ENCODE peak calls at places on chromosomes 1 and 21, in six cellular contexts. One of them, this sample, is unnamed.

GRCh38 chr21:45287438-45288391 is at the start of gene POFUT2:
- DNase-seq in activated CD8-positive, alpha-beta T cell treated with anti-CD3 and anti-CD28 coated beads for 36 hours: peak
- DNase-seq in NCI-H1092: peak
- DNase-seq in stimulated activated CD4-positive, alpha-beta T cell treated with anti-CD3 and anti-CD28 coated beads, Interleukin-4, amount 100 ng/mL, for 4 hours: peak
- DNase-seq in Right ventricle myocardium superior: peak
- DNase-seq in AG04450: peak
- DNase-seq in this sample: peak

GRCh38 chr1:91608876-91609275 is 108.2 kb downstream of the CDC7 start:
- DNase-seq in activated CD8-positive, alpha-beta T cell treated with anti-CD3 and anti-CD28 coated beads for 36 hours: no peak
- DNase-seq in NCI-H1092: no peak
- DNase-seq in stimulated activated CD4-positive, alpha-beta T cell treated with anti-CD3 and anti-CD28 coated beads, Interleukin-4, amount 100 ng/mL, for 4 hours: no peak
- DNase-seq in Right ventricle myocardium superior: no peak
- DNase-seq in AG04450: peak
- DNase-seq in this sample: no peak

GRCh38 chr21:17293194-17293593 is 219.6 kb upstream of the CXADR start:
- DNase-seq in activated CD8-positive, alpha-beta T cell treated with anti-CD3 and anti-CD28 coated beads for 36 hours: no peak
- DNase-seq in NCI-H1092: no peak
- DNase-seq in stimulated activated CD4-positive, alpha-beta T cell treated with anti-CD3 and anti-CD28 coated beads, Interleukin-4, amount 100 ng/mL, for 4 hours: no peak
- DNase-seq in Right ventricle myocardium superior: no peak
- DNase-seq in AG04450: no peak
- DNase-seq in this sample: no peak

GRCh38 chr1:234542211-234542850 is 63.4 kb upstream of the TARBP1 start:
- DNase-seq in activated CD8-positive, alpha-beta T cell treated with anti-CD3 and anti-CD28 coated beads for 36 hours: no peak
- DNase-seq in NCI-H1092: no peak
- DNase-seq in stimulated activated CD4-positive, alpha-beta T cell treated with anti-CD3 and anti-CD28 coated beads, Interleukin-4, amount 100 ng/mL, for 4 hours: no peak
- DNase-seq in Right ventricle myocardium superior: no peak
- DNase-seq in AG04450: no peak
- DNase-seq in this sample: no peak

GRCh38 chr1:106787511-106787910 is 269.0 kb upstream of the PRMT6 start:
- DNase-seq in activated CD8-positive, alpha-beta T cell treated with anti-CD3 and anti-CD28 coated beads for 36 hours: no peak
- DNase-seq in NCI-H1092: no peak
- DNase-seq in stimulated activated CD4-positive, alpha-beta T cell treated with anti-CD3 and anti-CD28 coated beads, Interleukin-4, amount 100 ng/mL, for 4 hours: no peak
- DNase-seq in Right ventricle myocardium superior: no peak
- DNase-seq in AG04450: no peak
- DNase-seq in this sample: no peak

GRCh38 chr1:11054181-11054580 is 5.6 kb downstream of the SRM start:
- DNase-seq in activated CD8-positive, alpha-beta T cell treated with anti-CD3 and anti-CD28 coated beads for 36 hours: no peak
- DNase-seq in NCI-H1092: no peak
- DNase-seq in stimulated activated CD4-positive, alpha-beta T cell treated with anti-CD3 and anti-CD28 coated beads, Interleukin-4, amount 100 ng/mL, for 4 hours: no peak
- DNase-seq in Right ventricle myocardium superior: no peak
- DNase-seq in AG04450: no peak
- DNase-seq in this sample: no peak

GRCh38 chr1:110356379-110356778 is 17.2 kb downstream of the RBM15 start:
- DNase-seq in activated CD8-positive, alpha-beta T cell treated with anti-CD3 and anti-CD28 coated beads for 36 hours: no peak
- DNase-seq in NCI-H1092: no peak
- DNase-seq in stimulated activated CD4-positive, alpha-beta T cell treated with anti-CD3 and anti-CD28 coated beads, Interleukin-4, amount 100 ng/mL, for 4 hours: no peak
- DNase-seq in Right ventricle myocardium superior: no peak
- DNase-seq in AG04450: no peak
- DNase-seq in this sample: no peak

GRCh38 chr1:201025571-201026002 is 2.1 kb upstream of the KIF21B start:
- DNase-seq in activated CD8-positive, alpha-beta T cell treated with anti-CD3 and anti-CD28 coated beads for 36 hours: peak
- DNase-seq in NCI-H1092: no peak
- DNase-seq in stimulated activated CD4-positive, alpha-beta T cell treated with anti-CD3 and anti-CD28 coated beads, Interleukin-4, amount 100 ng/mL, for 4 hours: no peak
- DNase-seq in Right ventricle myocardium superior: no peak
- DNase-seq in AG04450: no peak
- DNase-seq in this sample: peak

GRCh38 chr1:9539829-9540550 is 725 bp downstream of the SLC25A33 start:
- DNase-seq in activated CD8-positive, alpha-beta T cell treated with anti-CD3 and anti-CD28 coated beads for 36 hours: peak
- DNase-seq in NCI-H1092: peak
- DNase-seq in stimulated activated CD4-positive, alpha-beta T cell treated with anti-CD3 and anti-CD28 coated beads, Interleukin-4, amount 100 ng/mL, for 4 hours: peak
- DNase-seq in Right ventricle myocardium superior: peak
- DNase-seq in AG04450: no peak
- DNase-seq in this sample: peak

GRCh38 chr1:185439727-185440415 is 122.8 kb upstream of the IVNS1ABP start:
- DNase-seq in activated CD8-positive, alpha-beta T cell treated with anti-CD3 and anti-CD28 coated beads for 36 hours: peak
- DNase-seq in NCI-H1092: no peak
- DNase-seq in stimulated activated CD4-positive, alpha-beta T cell treated with anti-CD3 and anti-CD28 coated beads, Interleukin-4, amount 100 ng/mL, for 4 hours: peak
- DNase-seq in Right ventricle myocardium superior: no peak
- DNase-seq in AG04450: peak
- DNase-seq in this sample: no peak

GRCh38 chr1:109133815-109134214 is 19.9 kb downstream of the ELAPOR1 start:
- DNase-seq in activated CD8-positive, alpha-beta T cell treated with anti-CD3 and anti-CD28 coated beads for 36 hours: peak
- DNase-seq in NCI-H1092: no peak
- DNase-seq in stimulated activated CD4-positive, alpha-beta T cell treated with anti-CD3 and anti-CD28 coated beads, Interleukin-4, amount 100 ng/mL, for 4 hours: no peak
- DNase-seq in Right ventricle myocardium superior: peak
- DNase-seq in AG04450: no peak
- DNase-seq in this sample: peak

GRCh38 chr1:45009956-45010854 is 919 bp downstream of the HECTD3 start:
- DNase-seq in activated CD8-positive, alpha-beta T cell treated with anti-CD3 and anti-CD28 coated beads for 36 hours: peak
- DNase-seq in NCI-H1092: no peak
- DNase-seq in stimulated activated CD4-positive, alpha-beta T cell treated with anti-CD3 and anti-CD28 coated beads, Interleukin-4, amount 100 ng/mL, for 4 hours: peak
- DNase-seq in Right ventricle myocardium superior: peak
- DNase-seq in AG04450: no peak
- DNase-seq in this sample: peak

GRCh38 chr1:201737350-201738060 is 91.5 kb upstream of the IPO9 start:
- DNase-seq in activated CD8-positive, alpha-beta T cell treated with anti-CD3 and anti-CD28 coated beads for 36 hours: no peak
- DNase-seq in NCI-H1092: no peak
- DNase-seq in stimulated activated CD4-positive, alpha-beta T cell treated with anti-CD3 and anti-CD28 coated beads, Interleukin-4, amount 100 ng/mL, for 4 hours: no peak
- DNase-seq in Right ventricle myocardium superior: peak
- DNase-seq in AG04450: no peak
- DNase-seq in this sample: peak

GRCh38 chr1:169340882-169341281 is 26.7 kb downstream of the NME7 start:
- DNase-seq in activated CD8-positive, alpha-beta T cell treated with anti-CD3 and anti-CD28 coated beads for 36 hours: no peak
- DNase-seq in NCI-H1092: no peak
- DNase-seq in stimulated activated CD4-positive, alpha-beta T cell treated with anti-CD3 and anti-CD28 coated beads, Interleukin-4, amount 100 ng/mL, for 4 hours: no peak
- DNase-seq in Right ventricle myocardium superior: no peak
- DNase-seq in AG04450: no peak
- DNase-seq in this sample: no peak

GRCh38 chr1:26922201-26922729 is 722 bp downstream of the NUDC start:
- DNase-seq in activated CD8-positive, alpha-beta T cell treated with anti-CD3 and anti-CD28 coated beads for 36 hours: no peak
- DNase-seq in NCI-H1092: no peak
- DNase-seq in stimulated activated CD4-positive, alpha-beta T cell treated with anti-CD3 and anti-CD28 coated beads, Interleukin-4, amount 100 ng/mL, for 4 hours: peak
- DNase-seq in Right ventricle myocardium superior: no peak
- DNase-seq in AG04450: no peak
- DNase-seq in this sample: no peak

GRCh38 chr1:162293293-162293692 is 83.4 kb downstream of the SPATA46 start:
- DNase-seq in activated CD8-positive, alpha-beta T cell treated with anti-CD3 and anti-CD28 coated beads for 36 hours: no peak
- DNase-seq in NCI-H1092: no peak
- DNase-seq in stimulated activated CD4-positive, alpha-beta T cell treated with anti-CD3 and anti-CD28 coated beads, Interleukin-4, amount 100 ng/mL, for 4 hours: no peak
- DNase-seq in Right ventricle myocardium superior: no peak
- DNase-seq in AG04450: no peak
- DNase-seq in this sample: no peak

GRCh38 chr1:174535207-174535606 is 87.4 kb downstream of the GPR52 start:
- DNase-seq in activated CD8-positive, alpha-beta T cell treated with anti-CD3 and anti-CD28 coated beads for 36 hours: no peak
- DNase-seq in NCI-H1092: no peak
- DNase-seq in stimulated activated CD4-positive, alpha-beta T cell treated with anti-CD3 and anti-CD28 coated beads, Interleukin-4, amount 100 ng/mL, for 4 hours: no peak
- DNase-seq in Right ventricle myocardium superior: no peak
- DNase-seq in AG04450: no peak
- DNase-seq in this sample: no peak

GRCh38 chr1:27596261-27596660 is 7.7 kb downstream of the AHDC1 start:
- DNase-seq in activated CD8-positive, alpha-beta T cell treated with anti-CD3 and anti-CD28 coated beads for 36 hours: no peak
- DNase-seq in NCI-H1092: no peak
- DNase-seq in stimulated activated CD4-positive, alpha-beta T cell treated with anti-CD3 and anti-CD28 coated beads, Interleukin-4, amount 100 ng/mL, for 4 hours: no peak
- DNase-seq in Right ventricle myocardium superior: no peak
- DNase-seq in AG04450: no peak
- DNase-seq in this sample: peak

GRCh38 chr1:22878626-22879025 is 94.0 kb downstream of the LACTBL1 start:
- DNase-seq in activated CD8-positive, alpha-beta T cell treated with anti-CD3 and anti-CD28 coated beads for 36 hours: no peak
- DNase-seq in NCI-H1092: no peak
- DNase-seq in stimulated activated CD4-positive, alpha-beta T cell treated with anti-CD3 and anti-CD28 coated beads, Interleukin-4, amount 100 ng/mL, for 4 hours: no peak
- DNase-seq in Right ventricle myocardium superior: no peak
- DNase-seq in AG04450: no peak
- DNase-seq in this sample: no peak

GRCh38 chr1:59409525-59409924 is 112.6 kb downstream of the FGGY start:
- DNase-seq in activated CD8-positive, alpha-beta T cell treated with anti-CD3 and anti-CD28 coated beads for 36 hours: no peak
- DNase-seq in NCI-H1092: no peak
- DNase-seq in stimulated activated CD4-positive, alpha-beta T cell treated with anti-CD3 and anti-CD28 coated beads, Interleukin-4, amount 100 ng/mL, for 4 hours: no peak
- DNase-seq in Right ventricle myocardium superior: no peak
- DNase-seq in AG04450: no peak
- DNase-seq in this sample: no peak

GRCh38 chr1:107359472-107360241 is 218.8 kb downstream of the NTNG1 start:
- DNase-seq in activated CD8-positive, alpha-beta T cell treated with anti-CD3 and anti-CD28 coated beads for 36 hours: no peak
- DNase-seq in NCI-H1092: no peak
- DNase-seq in stimulated activated CD4-positive, alpha-beta T cell treated with anti-CD3 and anti-CD28 coated beads, Interleukin-4, amount 100 ng/mL, for 4 hours: no peak
- DNase-seq in Right ventricle myocardium superior: no peak
- DNase-seq in AG04450: no peak
- DNase-seq in this sample: no peak

GRCh38 chr1:2405588-2406295 is 6.6 kb downstream of the PEX10 start:
- DNase-seq in activated CD8-positive, alpha-beta T cell treated with anti-CD3 and anti-CD28 coated beads for 36 hours: no peak
- DNase-seq in NCI-H1092: no peak
- DNase-seq in stimulated activated CD4-positive, alpha-beta T cell treated with anti-CD3 and anti-CD28 coated beads, Interleukin-4, amount 100 ng/mL, for 4 hours: no peak
- DNase-seq in Right ventricle myocardium superior: no peak
- DNase-seq in AG04450: no peak
- DNase-seq in this sample: peak

GRCh38 chr1:102886638-102887037 is 221.7 kb downstream of the COL11A1 start:
- DNase-seq in activated CD8-positive, alpha-beta T cell treated with anti-CD3 and anti-CD28 coated beads for 36 hours: no peak
- DNase-seq in NCI-H1092: no peak
- DNase-seq in stimulated activated CD4-positive, alpha-beta T cell treated with anti-CD3 and anti-CD28 coated beads, Interleukin-4, amount 100 ng/mL, for 4 hours: no peak
- DNase-seq in Right ventricle myocardium superior: no peak
- DNase-seq in AG04450: no peak
- DNase-seq in this sample: no peak

GRCh38 chr1:248858096-248858890 is 592 bp downstream of the ZNF692 start:
- DNase-seq in activated CD8-positive, alpha-beta T cell treated with anti-CD3 and anti-CD28 coated beads for 36 hours: peak
- DNase-seq in NCI-H1092: peak
- DNase-seq in stimulated activated CD4-positive, alpha-beta T cell treated with anti-CD3 and anti-CD28 coated beads, Interleukin-4, amount 100 ng/mL, for 4 hours: peak
- DNase-seq in Right ventricle myocardium superior: peak
- DNase-seq in AG04450: no peak
- DNase-seq in this sample: peak

GRCh38 chr1:11654571-11655262 is at the start of gene FBXO44:
- DNase-seq in activated CD8-positive, alpha-beta T cell treated with anti-CD3 and anti-CD28 coated beads for 36 hours: peak
- DNase-seq in NCI-H1092: no peak
- DNase-seq in stimulated activated CD4-positive, alpha-beta T cell treated with anti-CD3 and anti-CD28 coated beads, Interleukin-4, amount 100 ng/mL, for 4 hours: peak
- DNase-seq in Right ventricle myocardium superior: peak
- DNase-seq in AG04450: no peak
- DNase-seq in this sample: peak

GRCh38 chr1:226656601-226657277 is 82.3 kb downstream of the ITPKB start:
- DNase-seq in activated CD8-positive, alpha-beta T cell treated with anti-CD3 and anti-CD28 coated beads for 36 hours: peak
- DNase-seq in NCI-H1092: peak
- DNase-seq in stimulated activated CD4-positive, alpha-beta T cell treated with anti-CD3 and anti-CD28 coated beads, Interleukin-4, amount 100 ng/mL, for 4 hours: peak
- DNase-seq in Right ventricle myocardium superior: peak
- DNase-seq in AG04450: no peak
- DNase-seq in this sample: peak

GRCh38 chr1:205030916-205031315 is 12.1 kb upstream of the CNTN2 start:
- DNase-seq in activated CD8-positive, alpha-beta T cell treated with anti-CD3 and anti-CD28 coated beads for 36 hours: no peak
- DNase-seq in NCI-H1092: no peak
- DNase-seq in stimulated activated CD4-positive, alpha-beta T cell treated with anti-CD3 and anti-CD28 coated beads, Interleukin-4, amount 100 ng/mL, for 4 hours: no peak
- DNase-seq in Right ventricle myocardium superior: no peak
- DNase-seq in AG04450: no peak
- DNase-seq in this sample: no peak

GRCh38 chr1:224736619-224737352 is 120.7 kb downstream of the CNIH3 start:
- DNase-seq in activated CD8-positive, alpha-beta T cell treated with anti-CD3 and anti-CD28 coated beads for 36 hours: peak
- DNase-seq in NCI-H1092: no peak
- DNase-seq in stimulated activated CD4-positive, alpha-beta T cell treated with anti-CD3 and anti-CD28 coated beads, Interleukin-4, amount 100 ng/mL, for 4 hours: no peak
- DNase-seq in Right ventricle myocardium superior: peak
- DNase-seq in AG04450: no peak
- DNase-seq in this sample: peak

This sample was measured in right cardiac atrium.